ENCODE peak calls at places on chromosomes 16 and 17, in eight cellular contexts. P, O, F, Q, B, Z, H and N are unnamed samples. For H3K9me3, the result is how much of the 10 kb centered on the place peaks cover.

GRCh38 chr16:19882641-19883040 is 2.0 kb downstream of the GPRC5B start:
- DNase-seq in Q (no peak), H (no peak), P (no peak), Z (no peak), O (no peak), F (no peak), B (no peak), N (no peak)

GRCh38 chr16:10641953-10642949 is 52.5 kb downstream of the TEKT5 start:
- DNase-seq in Z (no peak), P (no peak), B (no peak), O (no peak), H (peak), F (no peak), Q (no peak), N (no peak)

GRCh38 chr17:74466111-74466784 is at the start of gene CD300A:
- DNase-seq in F (no peak), P (no peak), O (no peak), Q (peak), Z (peak), B (peak), H (peak), N (peak)

GRCh38 chr16:69709456-69710084 is 16.8 kb downstream of the NQO1 start:
- DNase-seq in B (no peak), Z (no peak), H (no peak), P (no peak), O (peak), F (no peak), Q (no peak), N (no peak)

GRCh38 chr17:81898029-81898866 is 3.8 kb upstream of the NPB start:
- DNase-seq in O (peak), B (no peak), H (no peak), F (no peak), P (no peak), Q (no peak), Z (no peak), N (peak)

GRCh38 chr16:68408967-68409366 is 39.3 kb downstream of the SMPD3 start:
- DNase-seq in Z (no peak), B (no peak), H (no peak), P (no peak), O (no peak), F (no peak), Q (no peak), N (no peak)

GRCh38 chr17:56593073-56593740 is at the start of gene NOG:
- DNase-seq in Z (no peak), B (peak), Q (peak), H (peak), F (no peak), P (peak), O (peak), N (peak)

GRCh38 chr16:56822966-56823739 is 41.9 kb upstream of the SLC12A3 start:
- DNase-seq in B (no peak), F (no peak), Z (no peak), P (no peak), Q (no peak), H (peak), O (no peak), N (no peak)

GRCh38 chr17:15496735-15497134 is 29.3 kb upstream of the CDRT4 start:
- DNase-seq in H (no peak), B (no peak), O (no peak), F (no peak), Q (no peak), Z (no peak), P (no peak), N (no peak)

GRCh38 chr17:61381537-61381936 is 18.1 kb upstream of the TBX2 start:
- DNase-seq in P (no peak), Z (no peak), H (no peak), F (no peak), O (no peak), B (no peak), Q (no peak), N (no peak)

GRCh38 chr17:14201595-14201994 is 35.1 kb downstream of the CDRT15 start:
- DNase-seq in O (no peak), H (no peak), B (peak), Z (no peak), P (no peak), Q (no peak), F (no peak), N (peak)

GRCh38 chr16:50473375-50473945 is 74.7 kb upstream of the NKD1 start:
- DNase-seq in O (no peak), P (no peak), Z (no peak), Q (no peak), H (no peak), B (no peak), F (no peak), N (no peak)

GRCh38 chr16:73848993-73849392 is 447.6 kb upstream of the PSMD7 start:
- DNase-seq in Z (no peak), P (no peak), B (no peak), O (no peak), Q (no peak), H (no peak), F (no peak), N (no peak)

GRCh38 chr17:743139-743538 is 8.9 kb downstream of the GEMIN4 start:
- DNase-seq in P (no peak), O (no peak), Q (no peak), H (no peak), B (no peak), Z (no peak), F (no peak), N (no peak)

GRCh38 chr17:18251204-18251603 is 7.3 kb downstream of the FLII start:
- DNase-seq in Q (no peak), O (no peak), B (no peak), F (no peak), P (no peak), H (no peak), Z (no peak), N (no peak)

GRCh38 chr16:66524601-66525164 is 25.2 kb downstream of the TK2 start:
- DNase-seq in B (peak), P (no peak), Z (no peak), O (no peak), F (no peak), Q (no peak), H (no peak), N (no peak)

GRCh38 chr17:82848022-82848592 is 8.3 kb upstream of the ZNF750 start:
- DNase-seq in Q (peak), P (no peak), H (no peak), O (peak), B (peak), F (peak), Z (peak), N (no peak)

GRCh38 chr17:20313306-20313705 is 154.0 kb downstream of the LGALS9B start:
- DNase-seq in Q (no peak), H (no peak), O (no peak), P (no peak), B (no peak), Z (no peak), F (no peak), N (no peak)

GRCh38 chr17:30600062-30600829 is 123.0 kb downstream of the GOSR1 start:
- DNase-seq in H (peak), O (peak), F (no peak), P (peak), Q (peak), Z (peak), B (peak), N (peak)

GRCh38 chr17:21573961-21574610 is 118.2 kb upstream of the KCNJ18 start:
- DNase-seq in Z (peak), P (peak), H (peak), O (peak), B (no peak), Q (no peak), F (peak), N (peak)

GRCh38 chr17:45310380-45311324 is 6.2 kb downstream of the MAP3K14 start:
- DNase-seq in H (peak), F (no peak), P (peak), B (peak), Z (peak), O (no peak), Q (no peak), N (peak)
- H3K4me3 ChIP-seq in H (no peak), F (no peak), P (no peak), B (no peak), Z (no peak), O (no peak), Q (no peak), N (no peak)

DNA sequence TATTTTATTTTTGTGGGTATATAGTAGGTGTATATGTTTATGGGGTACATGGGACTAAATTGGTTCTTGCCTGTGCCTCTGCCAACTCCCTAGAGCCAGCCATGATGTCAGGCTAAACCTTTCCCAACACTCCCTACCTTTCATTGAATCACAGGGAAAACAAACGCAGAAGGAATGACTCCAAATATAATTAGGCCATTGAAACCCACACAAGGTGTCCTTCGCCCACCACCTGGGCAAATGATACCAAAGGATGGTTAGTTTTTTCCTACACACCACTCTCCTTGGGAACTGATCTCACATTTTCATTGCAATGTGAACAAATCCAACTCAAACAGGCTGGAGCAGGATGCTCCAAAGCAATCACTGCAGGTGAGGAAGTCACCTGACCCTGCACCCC is 27.5 kb downstream of the WSB1 start:
- DNase-seq in O (no peak), F (no peak), Q (no peak), H (no peak), P (no peak), Z (no peak), B (no peak), N (no peak)
- H3K27ac ChIP-seq in O (no peak), F (no peak), Q (no peak), H (no peak), P (no peak), Z (no peak), B (peak), N (no peak)

GRCh38 chr17:16623282-16623681 is 30.4 kb downstream of the ZNF624 start:
- DNase-seq in Z (no peak), H (no peak), P (no peak), B (no peak), Q (no peak), F (no peak), O (no peak), N (no peak)

GRCh38 chr17:16617481-16618060 is 36.1 kb downstream of the ZNF624 start:
- DNase-seq in H (peak), P (no peak), F (no peak), O (no peak), Z (no peak), B (no peak), Q (no peak), N (no peak)

GRCh38 chr17:16622540-16623277 is 30.9 kb downstream of the ZNF624 start:
- DNase-seq in O (no peak), H (no peak), Q (no peak), F (no peak), Z (no peak), P (no peak), B (no peak), N (no peak)
- H3K9me3 ChIP-seq in O (half or more), H (under half), Q (half or more), F (under half), Z (half or more), P (under half), B (half or more), N (under half)

GRCh38 chr17:7576432-7576937 is 3.0 kb upstream of the CD68 start:
- DNase-seq in F (no peak), Z (no peak), P (no peak), Q (no peak), O (no peak), H (no peak), B (no peak), N (no peak)

GRCh38 chr17:7577327-7578199 is 1.9 kb upstream of the CD68 start:
- DNase-seq in B (no peak), Q (no peak), H (no peak), F (no peak), P (no peak), Z (no peak), O (no peak), N (no peak)

GRCh38 chr17:7580631-7581554 is 1.5 kb downstream of the CD68 start:
- DNase-seq in H (no peak), F (no peak), O (no peak), Z (no peak), P (no peak), Q (no peak), B (no peak), N (no peak)

GRCh38 chr17:7579839-7580630 is 597 bp downstream of the CD68 start:
- DNase-seq in Q (no peak), B (peak), P (no peak), Z (no peak), H (no peak), F (no peak), O (no peak), N (no peak)

GRCh38 chr17:7579001-7579838 is at the start of gene CD68:
- DNase-seq in H (peak), F (peak), Q (peak), P (peak), B (peak), O (peak), Z (peak), N (peak)
- H3K4me3 ChIP-seq in H (peak), F (peak), Q (peak), P (no peak), B (peak), O (peak), Z (peak), N (no peak)

GRCh38 chr16:84834403-84834772 is 14.6 kb downstream of the CRISPLD2 start:
- DNase-seq in P (no peak), B (no peak), Z (no peak), Q (no peak), F (no peak), O (no peak), H (no peak), N (no peak)

GRCh38 chr16:84832488-84833141 is 12.8 kb downstream of the CRISPLD2 start:
- DNase-seq in H (peak), Q (peak), Z (peak), B (peak), F (peak), O (peak), P (peak), N (peak)

GRCh38 chr16:84833142-84833495 is 13.3 kb downstream of the CRISPLD2 start:
- DNase-seq in H (no peak), Z (no peak), P (no peak), O (no peak), B (no peak), Q (no peak), F (no peak), N (peak)

GRCh38 chr16:84836234-84836647 is 16.5 kb downstream of the CRISPLD2 start:
- DNase-seq in O (peak), H (peak), P (peak), F (peak), B (no peak), Z (peak), Q (no peak), N (peak)

GRCh38 chr16:84833542-84834402 is 14.0 kb downstream of the CRISPLD2 start:
- DNase-seq in Q (no peak), F (no peak), H (no peak), Z (no peak), P (no peak), B (no peak), O (no peak), N (peak)
- H3K27ac ChIP-seq in Q (peak), F (peak), H (peak), Z (peak), P (no peak), B (peak), O (peak), N (peak)

DNA sequence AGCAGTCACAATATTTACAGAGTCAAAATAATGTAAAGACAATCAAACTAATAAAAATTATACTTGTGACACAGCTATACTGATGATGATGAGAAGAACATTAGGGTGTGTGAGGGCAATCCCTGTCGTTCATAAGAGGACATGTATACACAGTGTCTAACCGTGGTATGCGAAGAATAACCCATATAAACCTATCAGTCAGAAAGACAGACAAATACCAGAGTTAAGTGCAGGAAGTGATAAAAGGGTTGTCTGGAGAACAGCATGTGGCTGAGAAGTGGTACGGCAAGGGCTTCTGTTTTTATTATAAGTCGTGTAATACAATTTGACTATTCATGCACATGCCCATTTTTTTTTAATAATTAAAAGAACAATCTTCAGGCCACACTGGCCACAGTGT is 46.7 kb downstream of the LMF1 start:
- DNase-seq in Q (no peak), P (no peak), F (no peak), B (no peak), H (no peak), O (no peak), Z (no peak), N (no peak)
- H3K9me3 ChIP-seq in Q (under half), P (under half), F (half or more), B (under half), H (under half), O (under half), Z (under half), N (under half)

DNA sequence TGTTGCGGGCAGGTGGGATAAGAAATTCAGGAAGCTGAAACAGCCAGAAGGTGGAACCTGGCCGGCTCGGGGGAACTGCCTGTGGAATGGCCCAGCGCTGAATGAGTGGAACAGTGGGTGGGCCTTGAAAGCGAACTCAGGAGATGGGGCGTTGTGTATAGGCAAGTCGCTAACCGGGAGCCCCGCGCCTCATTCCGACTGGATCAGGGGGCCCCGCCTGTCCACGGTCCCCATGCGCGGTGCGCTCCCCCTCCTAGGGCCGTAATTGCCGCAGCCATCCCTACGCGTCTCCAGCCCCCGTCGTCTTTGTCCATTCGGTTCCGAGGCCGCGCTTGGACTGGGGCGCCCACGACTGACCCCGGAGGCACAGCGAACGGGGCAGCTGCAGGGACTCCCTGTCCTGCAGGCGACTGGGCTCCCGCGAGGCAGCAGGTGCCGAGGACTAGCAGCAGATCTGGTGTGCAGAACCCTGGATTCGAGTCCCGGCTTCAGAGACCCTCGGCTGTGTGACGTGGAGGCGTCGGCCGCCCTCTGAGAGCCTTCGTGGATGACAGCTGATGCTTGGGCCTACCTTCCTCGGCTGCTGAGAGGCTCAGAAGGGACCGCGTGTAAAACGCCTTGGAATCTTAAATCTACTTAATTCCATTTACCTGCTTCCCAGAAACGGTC is 10.9 kb upstream of the CA4 start:
- DNase-seq in Q (peak), B (no peak), H (no peak), Z (no peak), O (no peak), P (no peak), F (no peak), N (peak)
- H3K4me3 ChIP-seq in Q (no peak), B (no peak), H (peak), Z (no peak), O (no peak), P (no peak), F (no peak), N (no peak)

DNA sequence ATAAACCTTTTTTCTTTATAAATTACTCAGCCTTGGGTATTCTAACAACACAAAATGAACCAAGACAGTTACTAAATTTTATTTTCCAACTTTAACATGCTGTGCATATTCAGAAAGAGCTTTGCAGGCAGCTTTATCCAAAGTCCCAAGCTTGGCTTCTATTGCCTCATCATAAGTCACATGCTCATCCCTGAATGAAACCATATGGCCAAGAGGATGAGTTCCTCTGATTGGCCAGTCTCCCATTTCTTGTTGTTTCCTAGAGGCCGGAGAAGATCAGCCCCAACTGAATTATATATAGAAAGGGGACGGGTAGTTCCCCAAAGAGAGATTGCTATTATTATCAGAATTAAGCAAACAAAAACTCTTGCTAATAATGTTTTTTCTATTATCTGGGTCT is 357.7 kb upstream of the SALL1 start:
- DNase-seq in P (no peak), H (no peak), O (peak), Z (no peak), Q (no peak), B (no peak), F (peak), N (no peak)
- H3K27ac ChIP-seq in P (no peak), H (no peak), O (no peak), Z (no peak), Q (no peak), B (no peak), F (no peak), N (no peak)

DNA sequence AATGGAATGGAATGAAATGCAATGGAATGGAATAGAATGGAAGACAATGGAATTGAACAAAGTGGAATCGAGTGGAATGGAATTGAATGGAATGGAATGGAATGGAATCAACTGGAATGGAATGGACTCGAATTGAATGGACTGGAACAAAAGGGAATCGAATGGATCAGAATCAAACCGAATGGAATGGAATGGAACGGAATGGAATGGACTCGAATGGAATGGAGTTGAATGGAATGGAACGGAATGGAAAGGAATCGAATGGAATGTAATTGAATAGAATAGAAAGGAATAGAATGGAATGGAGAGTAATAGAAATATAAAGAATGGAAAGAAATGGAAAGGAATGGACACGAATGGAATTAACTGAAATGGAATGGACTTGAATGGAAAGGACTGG is 475.2 kb upstream of the WSB1 start:
- DNase-seq in B (no peak), Z (no peak), Q (no peak), P (no peak), H (no peak), O (peak), F (peak), N (no peak)
- H3K9me3 ChIP-seq in B (half or more), Z (half or more), Q (under half), P (under half), H (under half), O (under half), F (half or more), N (under half)